ENCODE peak calls at places on chromosome 21, in four cellular contexts. One of them, this sample, is unnamed.

GRCh38 chr21:43366656-43367055 is 60.3 kb downstream of the SIK1 start:
- DNase-seq in activated T-helper 1 cell treated with Interleukin-2 at 50 U/mL for 16 hours: no peak
- DNase-seq in hypothalamus: no peak
- DNase-seq in adrenal gland: no peak
- DNase-seq in this sample: no peak

GRCh38 chr21:21929228-21929627 is 931.0 kb downstream of the NCAM2 start:
- DNase-seq in adrenal gland: no peak
- DNase-seq in hypothalamus: no peak
- DNase-seq in activated T-helper 1 cell treated with Interleukin-2 at 50 U/mL for 16 hours: no peak
- DNase-seq in this sample: no peak

GRCh38 chr21:29342394-29342957 is 43.8 kb downstream of the BACH1 start:
- DNase-seq in adrenal gland: peak; percentile 27
- DNase-seq in activated T-helper 1 cell treated with Interleukin-2 at 50 U/mL for 16 hours: no peak
- DNase-seq in hypothalamus: no peak
- DNase-seq in this sample: no peak

GRCh38 chr21:19228241-19228640 is 824.7 kb upstream of the TMPRSS15 start:
- DNase-seq in activated T-helper 1 cell treated with Interleukin-2 at 50 U/mL for 16 hours: no peak
- DNase-seq in adrenal gland: no peak
- DNase-seq in hypothalamus: no peak
- DNase-seq in this sample: no peak

GRCh38 chr21:43938751-43939442 is 73.2 kb upstream of the TRAPPC10 start:
- DNase-seq in hypothalamus: peak; percentile 74
- DNase-seq in adrenal gland: peak; percentile 87
- DNase-seq in activated T-helper 1 cell treated with Interleukin-2 at 50 U/mL for 16 hours: peak; percentile 78
- DNase-seq in this sample: peak; percentile 68

GRCh38 chr21:26715878-26716506 is 129.2 kb downstream of the ADAMTS1 start:
- DNase-seq in adrenal gland: peak; percentile 50
- DNase-seq in activated T-helper 1 cell treated with Interleukin-2 at 50 U/mL for 16 hours: no peak
- DNase-seq in hypothalamus: peak; percentile 35
- DNase-seq in this sample: no peak

GRCh38 chr21:29499734-29500343 is 201.1 kb downstream of the BACH1 start:
- DNase-seq in hypothalamus: peak; percentile 36
- DNase-seq in adrenal gland: no peak
- DNase-seq in activated T-helper 1 cell treated with Interleukin-2 at 50 U/mL for 16 hours: no peak
- DNase-seq in this sample: no peak

GRCh38 chr21:41953831-41954653 is at the start of gene C2CD2:
- DNase-seq in activated T-helper 1 cell treated with Interleukin-2 at 50 U/mL for 16 hours: no peak
- DNase-seq in adrenal gland: peak; percentile 85
- DNase-seq in hypothalamus: no peak
- DNase-seq in this sample: no peak

GRCh38 chr21:29121759-29122158 is 8.7 kb upstream of the MAP3K7CL start:
- DNase-seq in hypothalamus: no peak
- DNase-seq in activated T-helper 1 cell treated with Interleukin-2 at 50 U/mL for 16 hours: no peak
- DNase-seq in adrenal gland: no peak
- DNase-seq in this sample: no peak

GRCh38 chr21:41431788-41432548 is 5.9 kb downstream of the MX1 start:
- DNase-seq in activated T-helper 1 cell treated with Interleukin-2 at 50 U/mL for 16 hours: no peak
- DNase-seq in adrenal gland: no peak
- DNase-seq in hypothalamus: no peak
- DNase-seq in this sample: no peak

GRCh38 chr21:42032968-42033367 is 22.8 kb upstream of the ZBTB21 start:
- DNase-seq in adrenal gland: no peak
- DNase-seq in activated T-helper 1 cell treated with Interleukin-2 at 50 U/mL for 16 hours: no peak
- DNase-seq in hypothalamus: no peak
- DNase-seq in this sample: no peak

GRCh38 chr21:38487906-38488639 is 10.2 kb downstream of the ERG start:
- DNase-seq in adrenal gland: no peak
- DNase-seq in hypothalamus: no peak
- DNase-seq in activated T-helper 1 cell treated with Interleukin-2 at 50 U/mL for 16 hours: no peak
- DNase-seq in this sample: no peak

GRCh38 chr21:16589499-16589898 is 859.7 kb downstream of the USP25 start:
- DNase-seq in hypothalamus: no peak
- DNase-seq in activated T-helper 1 cell treated with Interleukin-2 at 50 U/mL for 16 hours: no peak
- DNase-seq in adrenal gland: no peak
- DNase-seq in this sample: no peak

GRCh38 chr21:34693192-34693810 is 24.5 kb downstream of the CLIC6 start:
- DNase-seq in activated T-helper 1 cell treated with Interleukin-2 at 50 U/mL for 16 hours: no peak
- DNase-seq in adrenal gland: peak; percentile 34
- DNase-seq in hypothalamus: no peak
- DNase-seq in this sample: no peak

GRCh38 chr21:26961704-26962103 is 5.2 kb downstream of the ADAMTS5 start:
- DNase-seq in activated T-helper 1 cell treated with Interleukin-2 at 50 U/mL for 16 hours: no peak
- DNase-seq in hypothalamus: no peak
- DNase-seq in adrenal gland: no peak
- DNase-seq in this sample: no peak

GRCh38 chr21:34950980-34951379 is 98.1 kb downstream of the RUNX1 start:
- DNase-seq in activated T-helper 1 cell treated with Interleukin-2 at 50 U/mL for 16 hours: no peak
- DNase-seq in adrenal gland: no peak
- DNase-seq in hypothalamus: no peak
- DNase-seq in this sample: no peak

GRCh38 chr21:35169574-35169973 is 120.5 kb upstream of the RUNX1 start:
- DNase-seq in activated T-helper 1 cell treated with Interleukin-2 at 50 U/mL for 16 hours: no peak
- DNase-seq in adrenal gland: no peak
- DNase-seq in hypothalamus: no peak
- DNase-seq in this sample: no peak

GRCh38 chr21:44356636-44357035 is 3.2 kb downstream of the TRPM2 start:
- DNase-seq in activated T-helper 1 cell treated with Interleukin-2 at 50 U/mL for 16 hours: no peak
- DNase-seq in hypothalamus: no peak
- DNase-seq in adrenal gland: no peak
- DNase-seq in this sample: no peak

GRCh38 chr21:36860736-36861594 is 105.5 kb downstream of the HLCS start:
- DNase-seq in adrenal gland: no peak
- DNase-seq in activated T-helper 1 cell treated with Interleukin-2 at 50 U/mL for 16 hours: no peak
- DNase-seq in hypothalamus: no peak
- DNase-seq in this sample: no peak

GRCh38 chr21:15495965-15496364 is 233.8 kb upstream of the USP25 start:
- DNase-seq in hypothalamus: no peak
- DNase-seq in adrenal gland: no peak
- DNase-seq in activated T-helper 1 cell treated with Interleukin-2 at 50 U/mL for 16 hours: no peak
- DNase-seq in this sample: no peak

GRCh38 chr21:38875694-38876492 is 70.2 kb downstream of the ETS2 start:
- DNase-seq in activated T-helper 1 cell treated with Interleukin-2 at 50 U/mL for 16 hours: no peak
- DNase-seq in adrenal gland: no peak
- DNase-seq in hypothalamus: no peak
- DNase-seq in this sample: no peak

GRCh38 chr21:33948096-33948950 is 32.7 kb upstream of the ATP5PO start:
- DNase-seq in adrenal gland: peak; percentile 86
- DNase-seq in hypothalamus: peak; percentile 70
- DNase-seq in activated T-helper 1 cell treated with Interleukin-2 at 50 U/mL for 16 hours: peak; percentile 78
- DNase-seq in this sample: peak; percentile 80

GRCh38 chr21:34970126-34970525 is 79.0 kb downstream of the RUNX1 start:
- DNase-seq in activated T-helper 1 cell treated with Interleukin-2 at 50 U/mL for 16 hours: no peak
- DNase-seq in adrenal gland: no peak
- DNase-seq in hypothalamus: no peak
- DNase-seq in this sample: no peak

GRCh38 chr21:26846036-26846931 is 1.1 kb upstream of the ADAMTS1 start:
- DNase-seq in hypothalamus: peak; percentile 77
- DNase-seq in adrenal gland: peak; percentile 77
- DNase-seq in activated T-helper 1 cell treated with Interleukin-2 at 50 U/mL for 16 hours: no peak
- DNase-seq in this sample: no peak

GRCh38 chr21:17798796-17799195 is 20.4 kb downstream of the C21orf91 start:
- DNase-seq in hypothalamus: no peak
- DNase-seq in activated T-helper 1 cell treated with Interleukin-2 at 50 U/mL for 16 hours: no peak
- DNase-seq in adrenal gland: no peak
- DNase-seq in this sample: no peak

GRCh38 chr21:45590246-45590725 is 48.0 kb upstream of the SLC19A1 start:
- DNase-seq in activated T-helper 1 cell treated with Interleukin-2 at 50 U/mL for 16 hours: peak; percentile 65
- DNase-seq in adrenal gland: peak; percentile 73
- DNase-seq in hypothalamus: no peak
- DNase-seq in this sample: peak; percentile 63

GRCh38 chr21:39208624-39209333 is 25.5 kb upstream of the PSMG1 start:
- DNase-seq in activated T-helper 1 cell treated with Interleukin-2 at 50 U/mL for 16 hours: no peak
- DNase-seq in adrenal gland: no peak
- DNase-seq in hypothalamus: no peak
- DNase-seq in this sample: no peak

GRCh38 chr21:44932366-44933181 is 7.3 kb upstream of the SLX9 start:
- DNase-seq in adrenal gland: no peak
- DNase-seq in activated T-helper 1 cell treated with Interleukin-2 at 50 U/mL for 16 hours: peak; percentile 55
- DNase-seq in hypothalamus: no peak
- DNase-seq in this sample: no peak

GRCh38 chr21:14403681-14404318 is 20.9 kb upstream of the HSPA13 start:
- DNase-seq in adrenal gland: no peak
- DNase-seq in hypothalamus: no peak
- DNase-seq in activated T-helper 1 cell treated with Interleukin-2 at 50 U/mL for 16 hours: no peak
- DNase-seq in this sample: no peak

GRCh38 chr21:45877821-45878469 is 103.6 kb upstream of the COL6A1 start:
- DNase-seq in activated T-helper 1 cell treated with Interleukin-2 at 50 U/mL for 16 hours: no peak
- DNase-seq in hypothalamus: no peak
- DNase-seq in adrenal gland: no peak
- DNase-seq in this sample: no peak

This sample was measured in T-helper 22 cell.